ENCODE peak calls at places on chromosomes 4 and X, in seven cellular contexts. I is cerebellar cortex; K is GM12864; V is stimulated activated CD4-positive, alpha-beta T cell treated with anti-CD3 and anti-CD28 coated beads, Interleukin-4, amount 100 ng/mL, for 1 hour; J is omental fat pad; D is T1000; U is LHCN-M2. X is an unnamed sample.

GRCh38 chr4:95572304-95572991 is 23.7 kb upstream of the UNC5C start:
- DNase-seq in J (no peak), D (no peak), V (no peak), U (peak; percentile 37), K (no peak), I (no peak), X (peak; percentile 66)

GRCh38 chr4:74874785-74875367 is 58.0 kb upstream of the PARM1 start:
- DNase-seq in U (peak; percentile 78), K (peak; percentile 38), V (no peak), I (peak; percentile 69), J (no peak), D (peak; percentile 20), X (peak; percentile 69)

GRCh38 chrX:1528186-1528883 is 8.7 kb downstream of the P2RY8 start:
- DNase-seq in K (peak; percentile 41), J (no peak), U (no peak), V (no peak), D (no peak), I (no peak), X (no peak)

GRCh38 chr4:99180367-99181169 is 36.5 kb upstream of the ADH4 start:
- DNase-seq in U (peak; percentile 82), V (no peak), J (no peak), D (no peak), I (no peak), K (no peak), X (no peak)

GRCh38 chr4:101127176-101127790 is 220.0 kb downstream of the PPP3CA start:
- DNase-seq in I (no peak), V (no peak), J (no peak), D (no peak), K (no peak), U (peak; percentile 50), X (no peak)

GRCh38 chr4:168766537-168767316 is 243.3 kb downstream of the CBR4 start:
- DNase-seq in K (no peak), D (no peak), I (no peak), J (no peak), V (no peak), U (peak; percentile 88), X (no peak)

GRCh38 chr4:77156912-77157858 is at the start of gene CCNG2:
- DNase-seq in U (no peak), I (no peak), V (peak; percentile 79), J (peak; percentile 79), K (peak; percentile 88), D (no peak), X (no peak)

GRCh38 chr4:97589481-97590196 is 553.6 kb downstream of the STPG2 start:
- DNase-seq in K (no peak), I (no peak), U (no peak), V (no peak), J (no peak), D (no peak), X (no peak)

GRCh38 chrX:69024931-69025330 is 140.3 kb downstream of the PJA1 start:
- DNase-seq in K (no peak), V (no peak), I (no peak), D (no peak), J (no peak), U (peak; percentile 0), X (no peak)